ENCODE peak calls at places on chromosome 1, in six cellular contexts. G, S, L, K, V and T are unnamed samples.
A peak's percentile ranks its signal among the peaks of the same experiment; 100 is the strongest.

GRCh38 chr1:41423511-41424191 is 60.8 kb downstream of the EDN2 start:
- DNase-seq in L (no peak), S (no peak), K (peak; percentile 53), V (no peak), G (no peak), T (peak; percentile 72)

GRCh38 chr1:247721222-247721621 is 4.8 kb upstream of the OR6F1 start:
- DNase-seq in V (no peak), G (no peak), K (no peak), L (no peak), S (no peak), T (no peak)

GRCh38 chr1:15176120-15176519 is 22.6 kb downstream of the TMEM51 start:
- DNase-seq in V (no peak), K (no peak), L (no peak), G (no peak), S (no peak), T (no peak)

GRCh38 chr1:19009882-19010321 is 53.4 kb upstream of the IFFO2 start:
- DNase-seq in S (peak; percentile 79), L (peak; percentile 37), G (peak; percentile 54), K (no peak), V (peak; percentile 91), T (no peak)

GRCh38 chr1:243957141-243957540 is 93.9 kb upstream of the ZBTB18 start:
- DNase-seq in S (no peak), K (no peak), V (no peak), L (no peak), G (no peak), T (no peak)

GRCh38 chr1:94094466-94095111 is 26.4 kb downstream of the ABCA4 start:
- DNase-seq in L (peak; percentile 96), V (no peak), G (no peak), S (no peak), K (no peak), T (no peak)

GRCh38 chr1:44484155-44484688 is 79.2 kb downstream of the RNF220 start:
- DNase-seq in G (no peak), K (no peak), V (peak; percentile 12), S (no peak), L (peak; percentile 11), T (no peak)

GRCh38 chr1:42931911-42932422 is 26.7 kb downstream of the SLC2A1 start:
- DNase-seq in V (no peak), K (peak; percentile 63), L (no peak), S (no peak), G (no peak), T (no peak)

GRCh38 chr1:162590686-162591085 is 29.2 kb downstream of the UAP1 start:
- DNase-seq in G (no peak), S (no peak), K (no peak), L (no peak), V (no peak), T (no peak)

GRCh38 chr1:181743878-181744312 is 260.6 kb downstream of the CACNA1E start:
- DNase-seq in G (no peak), K (no peak), V (no peak), L (no peak), S (no peak), T (no peak)

GRCh38 chr1:155062702-155063411 is 683 bp upstream of the EFNA4 start:
- DNase-seq in S (peak; percentile 76), L (no peak), K (peak; percentile 85), V (peak; percentile 38), G (no peak), T (peak; percentile 47)

GRCh38 chr1:59596956-59597355 is 217.8 kb upstream of the HOOK1 start:
- DNase-seq in G (no peak), K (no peak), L (no peak), V (no peak), S (no peak), T (no peak)

GRCh38 chr1:37477198-37477931 is 3.0 kb downstream of the ZC3H12A start:
- DNase-seq in S (no peak), K (peak; percentile 28), V (peak; percentile 31), G (no peak), L (peak; percentile 78), T (peak; percentile 71)

GRCh38 chr1:159951016-159951415 is 3.0 kb downstream of the SLAMF9 start:
- DNase-seq in G (no peak), S (no peak), K (no peak), V (no peak), L (no peak), T (no peak)

GRCh38 chr1:115170972-115171392 is 81.7 kb upstream of the TSPAN2 start:
- DNase-seq in V (no peak), K (no peak), L (no peak), G (no peak), S (no peak), T (no peak)

GRCh38 chr1:178548108-178548507 is 35.2 kb downstream of the TEX35 start:
- DNase-seq in V (no peak), S (no peak), G (no peak), K (no peak), L (no peak), T (no peak)

GRCh38 chr1:191174298-191174697 is 696.6 kb upstream of the BRINP3 start:
- DNase-seq in L (peak; percentile 31), G (no peak), V (no peak), K (no peak), S (no peak), T (no peak)

GRCh38 chr1:205229916-205230700 is 2.4 kb downstream of the TMCC2 start:
- DNase-seq in V (no peak), L (no peak), K (peak; percentile 60), G (no peak), S (no peak), T (no peak)

GRCh38 chr1:23166854-23167253 is 1.8 kb downstream of the LUZP1 start:
- DNase-seq in V (no peak), L (no peak), G (no peak), K (no peak), S (no peak), T (no peak)

GRCh38 chr1:23169219-23169575 is 541 bp upstream of the LUZP1 start:
- DNase-seq in K (no peak), L (no peak), S (no peak), G (no peak), V (no peak), T (no peak)

GRCh38 chr1:23168462-23169218 is at the start of gene LUZP1:
- DNase-seq in L (peak; percentile 93), V (peak; percentile 62), S (no peak), G (peak; percentile 70), K (peak; percentile 93), T (peak; percentile 93)

GRCh38 chr1:23167353-23168078 is 1.1 kb downstream of the LUZP1 start:
- DNase-seq in K (peak; percentile 77), S (no peak), G (no peak), L (peak; percentile 48), V (peak; percentile 50), T (peak; percentile 88)

DNA sequence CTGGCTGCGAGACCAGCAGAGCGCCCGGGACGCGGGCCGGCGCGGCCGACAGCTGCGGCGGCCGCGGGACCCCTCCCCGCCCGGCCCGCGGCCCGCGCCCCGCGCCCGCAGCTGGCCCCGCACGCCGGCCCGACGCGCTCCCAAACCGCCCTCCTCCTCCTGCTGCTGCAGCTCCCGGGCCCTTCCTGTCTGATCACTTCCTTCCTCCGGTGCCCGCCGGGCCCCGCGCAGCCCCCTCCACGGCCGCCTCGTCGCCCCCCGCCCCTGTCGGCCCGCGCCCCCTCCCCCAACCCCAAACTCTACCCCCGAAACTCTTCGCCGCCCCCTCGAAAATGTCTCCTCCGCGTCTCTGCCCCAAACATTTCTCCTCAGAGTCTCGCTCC is 586 bp downstream of the LUZP1 start:
- DNase-seq in K (peak; percentile 70), L (no peak), S (no peak), G (no peak), V (no peak), T (peak; percentile 87)
- H3K4me1 ChIP-seq in K (peaks cover 28% of the 10 kb centered on the region), L (peaks cover 33% of the 10 kb centered on the region), S (peaks cover 35% of the 10 kb centered on the region), G (peaks cover 26% of the 10 kb centered on the region), V (peaks cover 54% of the 10 kb centered on the region), T (peaks cover 10% of the 10 kb centered on the region)

DNA sequence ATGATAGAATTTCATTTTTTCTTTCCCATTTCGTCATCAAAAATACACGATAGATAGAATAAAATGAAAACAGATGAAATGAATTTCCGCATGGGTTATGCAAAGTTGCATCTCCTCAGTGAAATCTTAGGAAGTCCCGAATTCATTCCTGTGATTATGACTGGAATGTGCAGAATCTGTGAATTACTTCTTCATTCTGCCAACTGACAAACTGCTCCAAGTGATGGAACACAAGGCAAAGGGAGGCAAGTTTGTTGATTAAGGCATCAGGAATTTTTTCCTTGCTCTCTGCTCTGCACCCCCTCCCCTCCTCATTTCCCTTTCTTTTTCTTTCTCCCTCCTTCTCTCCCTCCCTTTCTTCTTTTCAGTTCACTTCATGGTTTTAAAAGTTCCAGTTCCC is 37.0 kb upstream of the ADGRL4 start:
- DNase-seq in G (no peak), K (no peak), V (no peak), S (no peak), L (no peak), T (no peak)
- TF ChIP-seq MAX in G (no peak), K (no peak), V (no peak), S (no peak), L (no peak), T (no peak)

GRCh38 chr1:229953736-229954326 is 113.2 kb upstream of the GALNT2 start:
- DNase-seq in L (no peak), G (no peak), K (no peak), S (no peak), V (no peak), T (no peak)
- H3K4me2 ChIP-seq in L (no peak overlapping the region), G (no peak overlapping the region), K (no peak overlapping the region), S (no peak overlapping the region), V (no peak overlapping the region), T (no peak overlapping the region)

DNA sequence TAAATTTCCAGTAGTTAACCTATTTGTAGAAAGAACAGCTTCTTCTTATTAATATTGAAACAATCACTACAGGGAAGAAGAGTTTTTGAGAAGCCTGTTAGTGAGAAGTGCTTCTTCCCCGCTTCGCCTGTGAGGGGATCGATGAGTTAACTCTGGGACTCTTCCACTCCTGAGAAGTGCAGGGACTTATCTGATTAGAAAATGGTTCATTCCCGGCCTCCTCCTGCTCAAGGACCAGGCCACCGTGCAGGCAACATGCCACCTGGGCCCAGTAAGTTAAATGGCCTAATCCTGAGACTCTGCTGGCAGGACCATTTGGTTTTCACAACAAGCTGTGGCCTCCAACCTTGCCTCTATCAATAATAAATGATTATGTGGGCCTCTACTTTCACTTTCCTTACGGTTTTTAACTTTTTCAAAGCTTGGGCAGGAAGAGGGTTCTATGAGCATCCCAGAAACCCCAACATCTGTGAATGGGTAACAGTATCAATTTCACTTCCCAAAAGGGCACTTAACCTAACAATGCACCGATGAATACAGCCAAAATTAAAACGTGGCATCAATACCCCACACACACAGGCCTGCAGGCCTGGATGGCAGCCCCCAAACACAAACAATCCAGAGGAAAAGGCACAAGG is 33.1 kb downstream of the SIPA1L2 start:
- DNase-seq in G (no peak), V (no peak), K (no peak), L (no peak), S (no peak), T (no peak)
- H3K4me1 ChIP-seq in G (peaks cover 8% of the 10 kb centered on the region), V (no peaks in the 10 kb centered on the region), K (no peaks in the 10 kb centered on the region), L (peaks cover 2% of the 10 kb centered on the region), S (peaks cover 14% of the 10 kb centered on the region), T (peaks cover 30% of the 10 kb centered on the region)

DNA sequence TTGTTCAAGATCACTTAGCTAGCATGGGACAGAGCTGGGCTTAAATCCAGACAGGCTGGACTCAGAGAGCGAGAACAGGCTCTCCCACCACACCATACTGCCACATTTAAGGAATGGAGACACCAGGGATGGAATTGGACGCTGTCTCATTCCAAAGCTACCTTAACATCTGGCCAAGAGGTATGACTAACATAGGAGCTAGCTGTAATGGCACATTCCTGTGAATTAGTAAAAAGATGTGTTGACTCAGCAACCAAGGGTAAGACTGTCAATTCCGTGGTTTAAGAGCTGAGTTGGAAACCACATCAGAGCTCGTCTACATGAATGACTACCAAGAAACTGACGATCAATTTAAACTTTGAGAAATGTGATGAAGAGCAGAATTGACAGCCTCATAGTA is 8.3 kb upstream of the TNFRSF9 start:
- DNase-seq in G (no peak), S (no peak), K (no peak), L (no peak), V (no peak), T (no peak)
- TF ChIP-seq MAX in G (no peak), S (no peak), K (no peak), L (no peak), V (no peak), T (no peak)